ENCODE peak calls at places on chromosome 18, in six cellular contexts. X is H1, P is A549, W is HCT116, F is endothelial cell of umbilical vein, U is K562. H is an unnamed sample.

GRCh38 chr18:9743200-9744016 is 35.3 kb downstream of the RAB31 start:
- DNase-seq in X (peak), P (peak), W (peak), F (peak), U (peak), H (peak)

GRCh38 chr18:58687871-58688308 is 16.6 kb downstream of the MALT1 start:
- DNase-seq in X (no peak), P (no peak), W (no peak), F (peak), U (no peak), H (no peak)

GRCh38 chr18:8313043-8313442 is 296.2 kb upstream of the RAB12 start:
- DNase-seq in X (no peak), P (no peak), W (no peak), F (no peak), U (no peak), H (no peak)

GRCh38 chr18:54269924-54270844 is 867 bp downstream of the POLI start:
- DNase-seq in X (no peak), P (peak), W (peak), F (peak), U (no peak), H (no peak)

GRCh38 chr18:59559528-59559927 is 137.7 kb downstream of the CCBE1 start:
- DNase-seq in X (no peak), P (no peak), W (no peak), F (no peak), U (no peak), H (no peak)

GRCh38 chr18:58310517-58310916 is 266.5 kb downstream of the NEDD4L start:
- DNase-seq in X (no peak), P (no peak), W (no peak), F (no peak), U (no peak), H (no peak)

GRCh38 chr18:37450434-37451133 is 115.0 kb downstream of the CELF4 start:
- DNase-seq in X (peak), P (no peak), W (no peak), F (no peak), U (no peak), H (no peak)

GRCh38 chr18:35688757-35689156 is 107.2 kb downstream of the GALNT1 start:
- DNase-seq in X (no peak), P (no peak), W (no peak), F (no peak), U (peak), H (no peak)

GRCh38 chr18:62437520-62438329 is 85.1 kb upstream of the ZCCHC2 start:
- DNase-seq in X (no peak), P (no peak), W (no peak), F (peak), U (no peak), H (peak)

GRCh38 chr18:70422061-70422965 is 133.5 kb downstream of the SOCS6 start:
- DNase-seq in X (no peak), P (peak), W (peak), F (peak), U (no peak), H (peak)

GRCh38 chr18:37578886-37579513 is 13.4 kb upstream of the CELF4 start:
- DNase-seq in X (no peak), P (peak), W (peak), F (no peak), U (peak), H (peak)

GRCh38 chr18:75456277-75456676 is 28.8 kb upstream of the SMIM21 start:
- DNase-seq in X (no peak), P (no peak), W (no peak), F (no peak), U (no peak), H (no peak)

GRCh38 chr18:13392029-13392750 is 173.6 kb downstream of the LDLRAD4 start:
- DNase-seq in X (no peak), P (no peak), W (no peak), F (no peak), U (no peak), H (no peak)

GRCh38 chr18:45938488-45938935 is 28.6 kb downstream of the EPG5 start:
- DNase-seq in X (no peak), P (no peak), W (no peak), F (no peak), U (no peak), H (no peak)

GRCh38 chr18:45930953-45931352 is 36.2 kb downstream of the EPG5 start:
- DNase-seq in X (no peak), P (no peak), W (no peak), F (no peak), U (no peak), H (no peak)

GRCh38 chr18:45932708-45933107 is 34.4 kb downstream of the EPG5 start:
- DNase-seq in X (no peak), P (no peak), W (no peak), F (no peak), U (no peak), H (no peak)

GRCh38 chr18:45940724-45941123 is 26.4 kb downstream of the EPG5 start:
- DNase-seq in X (no peak), P (no peak), W (no peak), F (no peak), U (no peak), H (no peak)

DNA sequence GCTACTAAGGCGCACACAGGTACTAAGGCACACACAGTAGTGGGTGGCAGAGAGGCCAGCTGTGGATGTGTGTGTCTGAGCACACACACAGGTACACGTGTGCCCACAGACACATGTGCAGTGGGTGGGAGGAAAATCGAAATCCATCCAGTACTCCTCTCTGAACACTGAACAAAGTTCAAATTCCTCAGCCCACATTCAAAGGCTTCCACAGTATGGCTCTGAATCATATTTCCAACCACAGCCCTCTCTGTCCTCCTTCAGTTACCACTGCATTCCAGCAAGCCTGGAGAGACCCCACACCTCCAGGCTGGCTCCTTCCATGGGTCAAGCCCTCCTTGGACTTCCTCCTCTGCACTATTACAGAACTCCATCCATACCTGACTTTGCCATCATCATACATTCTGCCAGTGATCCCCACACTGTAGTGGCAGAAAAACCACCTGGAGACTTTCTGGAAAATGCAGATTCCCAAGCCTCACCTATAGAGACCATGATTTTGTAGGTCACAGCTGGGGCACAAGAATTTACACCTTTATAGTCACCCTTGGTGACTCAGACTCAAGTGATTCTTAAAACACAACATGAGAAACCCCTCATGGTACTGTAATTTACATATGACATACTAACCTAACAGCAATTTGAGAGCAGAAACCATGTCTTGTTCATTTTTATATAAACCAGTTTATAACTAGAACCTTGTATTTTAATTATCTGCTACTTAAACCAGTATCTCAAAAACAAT is 31.4 kb downstream of the EPG5 start:
- DNase-seq in X (no peak), P (no peak), W (no peak), F (no peak), U (no peak), H (no peak)
- TF ChIP-seq MAX in X (no peak), P (no peak), W (no peak), F (no peak), U (no peak), H (no peak)

GRCh38 chr18:48781041-48781989 is 169.4 kb downstream of the SMAD7 start:
- DNase-seq in X (no peak), P (no peak), W (no peak), F (peak), U (peak), H (no peak)
- TF ChIP-seq POLR2A in X (no peak), P (no peak), W (no peak), F (no peak), U (no peak), H (no peak)

GRCh38 chr18:79882522-79883241 is 68.8 kb downstream of the SLC66A2 start:
- DNase-seq in X (no peak), P (no peak), W (no peak), F (no peak), U (no peak), H (no peak)

GRCh38 chr18:79887181-79888000 is 64.1 kb downstream of the SLC66A2 start:
- DNase-seq in X (no peak), P (no peak), W (no peak), F (no peak), U (no peak), H (no peak)

GRCh38 chr18:79884296-79884962 is 67.0 kb downstream of the SLC66A2 start:
- DNase-seq in X (no peak), P (no peak), W (no peak), F (no peak), U (no peak), H (no peak)

GRCh38 chr18:79883461-79884295 is 67.8 kb downstream of the SLC66A2 start:
- DNase-seq in X (no peak), P (no peak), W (no peak), F (no peak), U (no peak), H (no peak)

DNA sequence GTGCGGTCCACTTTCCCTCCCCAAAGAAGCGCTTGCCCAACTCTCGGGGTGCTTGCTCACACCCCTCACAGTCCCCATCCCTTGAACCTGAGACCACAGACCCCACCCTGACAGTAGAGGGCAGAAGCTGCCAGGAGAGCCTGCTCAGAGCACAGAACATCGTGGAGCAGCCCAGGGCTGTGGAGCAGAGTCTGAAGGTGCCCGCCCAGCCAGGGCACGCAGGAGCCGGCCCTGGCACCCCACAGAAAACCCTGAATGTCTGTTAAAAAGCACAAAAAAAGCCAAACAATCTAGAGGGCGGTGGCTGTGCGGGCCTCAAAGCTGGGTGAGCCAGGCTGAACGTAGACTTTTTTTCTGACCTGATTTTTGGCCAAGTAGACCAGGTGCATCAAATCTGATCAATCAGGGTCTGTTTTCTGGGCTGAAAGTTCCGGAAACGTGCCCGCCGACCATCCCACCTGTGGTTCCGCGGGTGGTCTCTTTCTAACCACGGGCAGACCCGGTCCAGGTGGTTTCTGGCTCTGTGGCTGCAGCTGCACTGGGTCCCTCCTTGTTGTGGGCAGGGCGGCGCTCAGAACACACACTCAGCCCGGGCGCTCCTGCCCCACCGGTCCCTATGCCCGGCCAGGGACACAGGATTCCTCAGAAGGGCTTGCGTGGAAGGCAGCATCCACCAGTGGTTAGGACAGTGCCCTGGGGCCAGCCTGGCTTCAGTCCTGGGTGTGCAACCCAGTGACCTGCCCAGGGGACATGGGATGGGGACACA is 66.3 kb downstream of the SLC66A2 start:
- DNase-seq in X (no peak), P (no peak), W (no peak), F (no peak), U (no peak), H (no peak)
- H3K4me3 ChIP-seq in X (no peak), P (no peak), W (no peak), F (no peak), U (no peak), H (no peak)

GRCh38 chr18:3233433-3234168 is 13.8 kb upstream of the MYOM1 start:
- DNase-seq in X (no peak), P (no peak), W (no peak), F (no peak), U (no peak), H (no peak)

GRCh38 chr18:3234457-3234856 is 13.1 kb upstream of the MYL12A start:
- DNase-seq in X (no peak), P (no peak), W (no peak), F (no peak), U (no peak), H (no peak)

GRCh38 chr18:3235846-3236245 is 11.8 kb upstream of the MYL12A start:
- DNase-seq in X (no peak), P (no peak), W (no peak), F (no peak), U (no peak), H (no peak)

GRCh38 chr18:3230401-3231334 is 10.9 kb upstream of the MYOM1 start:
- DNase-seq in X (no peak), P (no peak), W (no peak), F (no peak), U (peak), H (peak)

GRCh38 chr18:3233004-3233403 is 13.2 kb upstream of the MYOM1 start:
- DNase-seq in X (no peak), P (no peak), W (no peak), F (no peak), U (no peak), H (no peak)
- TF ChIP-seq MAX in X (no peak), P (no peak), W (no peak), F (no peak), U (no peak), H (no peak)

GRCh38 chr18:5980721-5981120 is 85.4 kb upstream of the TMEM200C start:
- DNase-seq in X (no peak), P (no peak), W (no peak), F (no peak), U (no peak), H (no peak)
- TF ChIP-seq POLR2A in X (no peak), P (no peak), W (no peak), F (no peak), U (no peak), H (no peak)